ENCODE peak calls at places on chromosomes 16 and 17, in eight cellular contexts. L is WERI-Rb-1; U is left colon; M is NCI-H82; D is cardiac fibroblast; S is activated CD4-positive, CD25-positive, alpha-beta regulatory T cell; Q is HFFc6; A is PC-9. F is an unnamed sample.

GRCh38 chr16:23085949-23086348 is 63.3 kb downstream of the USP31 start:
- DNase-seq in L (no peak), U (no peak), M (no peak), D (no peak), S (no peak), Q (no peak), A (no peak), F (no peak)

GRCh38 chr16:7285520-7285919 is 47.1 kb upstream of the RBFOX1 start:
- DNase-seq in L (no peak), U (no peak), M (no peak), D (no peak), S (no peak), Q (no peak), A (no peak), F (no peak)

GRCh38 chr17:34769049-34769448 is 189.7 kb downstream of the TMEM132E start:
- DNase-seq in L (no peak), U (no peak), M (no peak), D (no peak), S (no peak), Q (no peak), A (no peak), F (no peak)

GRCh38 chr17:77568540-77568939 is 390.0 kb upstream of the TNRC6C start:
- DNase-seq in L (no peak), U (no peak), M (no peak), D (no peak), S (no peak), Q (no peak), A (no peak), F (no peak)

GRCh38 chr16:53908731-53909130 is 204.8 kb downstream of the FTO start:
- DNase-seq in L (no peak), U (no peak), M (no peak), D (peak), S (no peak), Q (no peak), A (no peak), F (no peak)

GRCh38 chr17:51372345-51373004 is 112.1 kb downstream of the UTP18 start:
- DNase-seq in L (peak), U (peak), M (peak), D (peak), S (no peak), Q (peak), A (peak), F (no peak)

GRCh38 chr17:82803185-82803584 is 36.6 kb downstream of the ZNF750 start:
- DNase-seq in L (no peak), U (no peak), M (no peak), D (no peak), S (no peak), Q (no peak), A (no peak), F (no peak)

GRCh38 chr17:67256075-67256732 is 11.2 kb upstream of the HELZ start:
- DNase-seq in L (no peak), U (no peak), M (no peak), D (no peak), S (no peak), Q (no peak), A (no peak), F (no peak)

GRCh38 chr16:89395150-89396142 is 94.9 kb downstream of the ANKRD11 start:
- DNase-seq in L (peak), U (peak), M (peak), D (peak), S (no peak), Q (peak), A (peak), F (no peak)

GRCh38 chr16:3650631-3651265 is 3.7 kb upstream of the DNASE1 start:
- DNase-seq in L (no peak), U (peak), M (no peak), D (no peak), S (no peak), Q (no peak), A (no peak), F (no peak)

GRCh38 chr17:49148171-49148570 is 15.6 kb downstream of the B4GALNT2 start:
- DNase-seq in L (no peak), U (no peak), M (no peak), D (no peak), S (no peak), Q (no peak), A (no peak), F (no peak)

GRCh38 chr17:56898874-56899273 is 15.0 kb downstream of the TRIM25 start:
- DNase-seq in L (no peak), U (peak), M (no peak), D (no peak), S (no peak), Q (no peak), A (no peak), F (no peak)

GRCh38 chr17:70086468-70086867 is 11.4 kb downstream of the KCNJ16 start:
- DNase-seq in L (no peak), U (no peak), M (no peak), D (no peak), S (no peak), Q (no peak), A (no peak), F (no peak)

F was measured in stimulated activated CD8-positive, alpha-beta memory T cell treated with anti-CD3 and anti-CD28 coated beads, Interleukin-4, amount 100 ng/mL, for 4 hours.